ENCODE peak calls at places on chromosomes 7 and 10, in six cellular contexts. L is GM10248; Y is left lung; H is heart left ventricle; B is activated T-helper 9 cell treated with anti-CD3 and anti-CD28 coated beads, Interleukin-2, amount 50 U/mL, for 16 hours; R is amniotic stem cell. W is an unnamed sample.

GRCh38 chr7:44964384-44964830 is 14.4 kb downstream of the MYO1G start:
- DNase-seq in L (no peak), Y (no peak), H (no peak), B (no peak), R (no peak), W (no peak)

GRCh38 chr10:13750299-13751190 is 163.8 kb downstream of the PRPF18 start:
- DNase-seq in L (no peak), Y (no peak), H (no peak), B (no peak), R (no peak), W (no peak)

GRCh38 chr10:70222340-70222794 is 10.9 kb downstream of the PPA1 start:
- DNase-seq in L (no peak), Y (no peak), H (no peak), B (no peak), R (no peak), W (no peak)

GRCh38 chr10:84356951-84357350 is 28.6 kb downstream of the CCSER2 start:
- DNase-seq in L (no peak), Y (no peak), H (no peak), B (no peak), R (no peak), W (no peak)

GRCh38 chr7:37352974-37353948 is 95.4 kb downstream of the ELMO1 start:
- DNase-seq in L (peak), Y (peak), H (no peak), B (peak), R (no peak), W (peak)

GRCh38 chr7:151086802-151087246 is 549 bp downstream of the AGAP3 start:
- DNase-seq in L (no peak), Y (peak), H (no peak), B (no peak), R (no peak), W (no peak)

GRCh38 chr7:6269527-6269926 is 2.9 kb downstream of the CYTH3 start:
- DNase-seq in L (no peak), Y (no peak), H (no peak), B (no peak), R (no peak), W (no peak)

GRCh38 chr10:30671011-30671616 is 41.6 kb upstream of the LYZL2 start:
- DNase-seq in L (peak), Y (no peak), H (no peak), B (no peak), R (peak), W (no peak)

GRCh38 chr10:11521860-11522259 is 89.6 kb downstream of the USP6NL start:
- DNase-seq in L (no peak), Y (no peak), H (no peak), B (no peak), R (no peak), W (no peak)

GRCh38 chr10:95201736-95202135 is 7.7 kb downstream of the ACSM6 start:
- DNase-seq in L (no peak), Y (no peak), H (no peak), B (no peak), R (no peak), W (no peak)

GRCh38 chr7:158083526-158084310 is 503.9 kb downstream of the PTPRN2 start:
- DNase-seq in L (no peak), Y (peak), H (no peak), B (no peak), R (no peak), W (peak)

GRCh38 chr10:94785211-94785610 is 22.7 kb downstream of the CYP2C19 start:
- DNase-seq in L (no peak), Y (no peak), H (no peak), B (no peak), R (no peak), W (no peak)

GRCh38 chr10:110860576-110861241 is 11.0 kb upstream of the PDCD4 start:
- DNase-seq in L (no peak), Y (no peak), H (no peak), B (no peak), R (no peak), W (no peak)

GRCh38 chr7:77484785-77485184 is 52.3 kb upstream of the PTPN12 start:
- DNase-seq in L (no peak), Y (no peak), H (no peak), B (no peak), R (no peak), W (no peak)

GRCh38 chr10:67772151-67772550 is 65.8 kb downstream of the DNAJC12 start:
- DNase-seq in L (no peak), Y (no peak), H (no peak), B (no peak), R (no peak), W (no peak)

GRCh38 chr7:93461350-93461749 is 113.2 kb downstream of the CALCR start:
- DNase-seq in L (no peak), Y (no peak), H (no peak), B (no peak), R (no peak), W (no peak)

GRCh38 chr7:27122075-27122910 is 8.3 kb downstream of the HOXA4 start:
- DNase-seq in L (no peak), Y (no peak), H (no peak), B (no peak), R (no peak), W (no peak)

GRCh38 chr7:130240240-130240639 is 26.4 kb upstream of the CPA2 start:
- DNase-seq in L (no peak), Y (no peak), H (no peak), B (no peak), R (no peak), W (no peak)

GRCh38 chr10:7797582-7797981 is 9.6 kb downstream of the ATP5F1C start:
- DNase-seq in L (no peak), Y (no peak), H (no peak), B (no peak), R (peak), W (no peak)

GRCh38 chr7:92790987-92791386 is 45.4 kb downstream of the CDK6 start:
- DNase-seq in L (no peak), Y (no peak), H (no peak), B (no peak), R (peak), W (no peak)

GRCh38 chr10:89352039-89352597 is 24.3 kb downstream of the IFIT3 start:
- DNase-seq in L (peak), Y (no peak), H (no peak), B (no peak), R (peak), W (peak)

GRCh38 chr10:95876756-95877155 is 31.0 kb upstream of the CC2D2B start:
- DNase-seq in L (no peak), Y (no peak), H (no peak), B (no peak), R (no peak), W (no peak)

GRCh38 chr10:3691482-3691881 is 93.5 kb downstream of the KLF6 start:
- DNase-seq in L (no peak), Y (no peak), H (no peak), B (no peak), R (no peak), W (no peak)

GRCh38 chr7:157674715-157675426 is 338.1 kb downstream of the DNAJB6 start:
- DNase-seq in L (no peak), Y (peak), H (peak), B (no peak), R (no peak), W (peak)

GRCh38 chr7:351681-352480 is 61.9 kb downstream of the FOXL3 start:
- DNase-seq in L (no peak), Y (peak), H (no peak), B (no peak), R (no peak), W (no peak)

GRCh38 chr10:80183436-80183835 is 21.9 kb downstream of the ANXA11 start:
- DNase-seq in L (no peak), Y (no peak), H (no peak), B (no peak), R (no peak), W (peak)

GRCh38 chr7:150417239-150417638 is 33.2 kb upstream of the GIMAP8 start:
- DNase-seq in L (no peak), Y (no peak), H (no peak), B (no peak), R (no peak), W (peak)

W was measured in Peyer's patch.